ENCODE peak calls at places on chromosomes 2 and 18, in four cellular contexts. H is IMR-90, M is right atrium auricular region, U is thoracic aorta. V is an unnamed sample.

GRCh38 chr2:24768601-24769000 is 24.6 kb downstream of the PTRHD1 start:
- DNase-seq in M (peak; percentile 60), U (no peak), H (no peak), V (no peak)

GRCh38 chr18:3485153-3486149 is 35.5 kb downstream of the TGIF1 start:
- DNase-seq in M (no peak), U (no peak), H (no peak), V (no peak)

GRCh38 chr2:61660511-61661388 is 122.6 kb upstream of the XPO1 start:
- DNase-seq in M (peak; percentile 65), U (no peak), H (no peak), V (no peak)

GRCh38 chr2:230713331-230714121 is 884 bp downstream of the CAB39 start:
- DNase-seq in H (no peak), U (no peak), M (no peak), V (no peak)

GRCh38 chr2:226529556-226529955 is 270.1 kb downstream of the IRS1 start:
- DNase-seq in M (no peak), H (no peak), U (no peak), V (no peak)

GRCh38 chr2:238891667-238892500 is 44.0 kb downstream of the TWIST2 start:
- DNase-seq in M (no peak), U (no peak), H (no peak), V (no peak)

GRCh38 chr2:55840460-55840859 is 83.1 kb downstream of the EFEMP1 start:
- DNase-seq in M (no peak), U (no peak), H (no peak), V (no peak)

GRCh38 chr2:207408086-207408794 is 121.5 kb upstream of the CREB1 start:
- DNase-seq in H (no peak), U (no peak), M (no peak), V (no peak)

GRCh38 chr18:44716697-44717163 is 36.0 kb downstream of the SETBP1 start:
- DNase-seq in H (no peak), M (no peak), U (no peak), V (no peak)

GRCh38 chr2:149363953-149364352 is 33.6 kb downstream of the LYPD6 start:
- DNase-seq in M (no peak), U (no peak), H (no peak), V (no peak)

GRCh38 chr18:53478155-53478554 is 746.3 kb downstream of the MBD2 start:
- DNase-seq in U (no peak), H (no peak), M (no peak), V (no peak)

GRCh38 chr2:34785206-34785785 is 1186.2 kb upstream of the FAM98A start:
- DNase-seq in U (no peak), H (no peak), M (no peak), V (no peak)

GRCh38 chr2:49332415-49332814 is 178.1 kb upstream of the FSHR start:
- DNase-seq in U (no peak), H (no peak), M (no peak), V (no peak)
- TF ChIP-seq CTCF in U (no peak), H (peak; percentile 20), M (peak; percentile 38), V (no peak)

GRCh38 chr2:43133708-43134570 is 92.5 kb downstream of the ZFP36L2 start:
- DNase-seq in H (no peak), M (no peak), U (no peak), V (peak; percentile 37)
- H3K4me1 ChIP-seq in H (peaks cover 16% of the 10 kb centered on the region), M (no peaks in the 10 kb centered on the region), U (peaks cover 18% of the 10 kb centered on the region), V (peaks cover 13% of the 10 kb centered on the region)

DNA sequence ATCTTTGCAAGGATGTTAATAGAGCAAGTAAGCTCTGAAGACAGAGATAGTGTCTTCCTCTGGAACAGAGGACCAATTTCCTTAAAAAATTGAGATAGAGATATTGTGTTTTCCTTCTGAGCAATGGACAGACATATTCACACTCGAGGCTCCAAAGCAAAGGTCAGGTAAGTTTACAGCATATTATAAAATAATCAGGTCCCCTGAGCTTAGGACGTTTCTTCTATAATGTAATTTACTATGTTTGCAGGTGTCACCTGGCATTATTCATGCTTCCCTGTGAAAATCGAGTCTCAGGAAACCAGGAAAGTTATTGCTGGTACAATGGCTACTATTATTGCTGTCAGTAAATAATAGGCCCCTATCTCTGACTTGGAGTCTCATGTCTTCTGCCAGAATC is 1135.8 kb upstream of the ACVR2A start:
- DNase-seq in H (no peak), U (no peak), M (no peak), V (no peak)
- H3K9me3 ChIP-seq in H (no peaks in the 10 kb centered on the region), U (no peaks in the 10 kb centered on the region), M (no peaks in the 10 kb centered on the region), V (no peaks in the 10 kb centered on the region)

DNA sequence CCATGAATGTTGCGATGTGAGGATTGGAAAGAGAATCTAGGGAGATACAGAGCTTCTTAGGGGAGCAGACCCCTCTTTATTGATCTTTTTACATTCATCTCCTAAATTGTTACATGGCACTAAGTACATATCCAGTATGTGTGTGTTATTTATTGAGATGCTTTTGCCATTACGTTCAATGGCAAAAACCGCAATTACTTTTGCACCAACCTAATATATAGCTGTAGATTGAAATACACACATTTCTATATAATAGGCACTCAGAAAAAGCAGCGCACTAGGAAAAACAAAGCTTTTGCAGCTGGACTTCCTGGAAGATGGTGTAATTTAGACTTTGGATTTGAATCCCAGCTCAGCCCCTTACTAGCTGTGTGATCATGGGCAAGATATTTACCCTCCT is 849.4 kb downstream of the SLC4A3 start:
- DNase-seq in U (no peak), H (no peak), M (no peak), V (no peak)
- TF ChIP-seq CTCF in U (no peak), H (no peak), M (no peak), V (no peak)

DNA sequence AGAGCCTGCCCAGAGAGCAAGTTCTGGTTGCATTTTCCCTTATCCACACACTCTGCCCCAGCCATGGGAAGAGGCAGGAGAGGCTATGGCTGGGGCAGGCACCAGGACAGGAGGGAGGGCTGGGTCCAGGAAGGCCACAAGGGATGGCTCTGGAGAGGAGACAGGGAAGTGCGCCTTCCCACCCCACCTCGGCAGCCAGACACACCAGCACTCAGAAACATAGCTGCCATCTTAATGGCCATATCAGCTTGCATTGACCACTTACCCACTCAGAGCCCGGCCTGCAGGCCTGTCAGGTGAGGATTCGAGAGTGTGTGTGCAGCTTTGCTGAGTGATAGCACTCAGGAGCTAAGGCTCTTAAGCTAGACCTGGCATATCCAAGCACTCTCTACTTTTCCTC is 148.1 kb downstream of the TNS1 start:
- DNase-seq in H (no peak), M (no peak), U (no peak), V (no peak)
- H3K4me1 ChIP-seq in H (peaks cover 43% of the 10 kb centered on the region), M (no peaks in the 10 kb centered on the region), U (peaks cover 79% of the 10 kb centered on the region), V (peaks cover 77% of the 10 kb centered on the region)

GRCh38 chr18:78080081-78080480 is 830.4 kb downstream of the GALR1 start:
- DNase-seq in H (no peak), U (no peak), M (no peak), V (no peak)
- H3K9me3 ChIP-seq in H (peaks cover 41% of the 10 kb centered on the region), U (no peaks in the 10 kb centered on the region), M (no peaks in the 10 kb centered on the region), V (no peaks in the 10 kb centered on the region)

DNA sequence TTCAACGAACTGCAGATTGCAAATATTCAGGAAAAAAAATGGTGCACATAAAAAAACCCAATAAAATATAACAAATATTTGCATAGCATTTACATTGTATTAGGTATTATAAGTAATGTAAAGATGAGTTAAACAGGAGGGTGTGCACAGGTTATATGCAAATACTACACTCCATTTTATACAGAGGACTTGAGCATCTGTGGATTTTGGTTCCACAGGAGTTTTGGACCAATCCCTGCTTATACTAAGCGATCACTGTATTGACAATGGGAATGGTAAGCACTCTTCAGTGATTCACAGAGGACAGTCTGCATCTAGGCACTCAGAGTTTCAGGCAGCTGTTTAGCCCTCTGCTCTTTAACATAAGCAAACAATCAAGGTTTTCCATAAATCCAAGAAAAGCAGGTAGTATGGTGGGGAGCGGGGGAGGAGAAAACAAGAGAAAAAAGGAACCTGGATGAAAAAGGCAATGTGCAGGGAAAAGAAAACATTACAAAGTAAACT is 206.0 kb upstream of the PARD3B start:
- DNase-seq in M (no peak), U (no peak), H (no peak), V (no peak)
- TF ChIP-seq CTCF in M (no peak), U (no peak), H (no peak), V (no peak)

DNA sequence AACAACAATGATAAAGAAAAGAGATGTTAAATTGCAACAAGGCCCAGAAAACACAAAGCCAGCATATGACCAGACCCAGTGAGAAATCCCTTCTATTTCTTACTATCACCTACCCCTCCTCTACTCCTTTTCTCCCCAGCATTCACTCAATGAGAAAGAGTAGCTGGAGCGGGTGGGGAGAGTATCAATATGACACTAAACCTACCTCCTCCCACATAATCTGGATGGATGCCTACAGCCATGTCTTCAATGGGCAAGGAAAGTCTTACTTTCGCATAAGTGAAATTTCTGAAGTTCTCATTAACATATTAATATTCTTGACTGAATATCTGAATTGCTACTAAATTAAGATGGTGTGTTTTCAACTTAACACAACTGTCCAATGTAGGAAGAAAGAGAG is 78.2 kb downstream of the AFF3 start:
- DNase-seq in U (no peak), M (no peak), H (no peak), V (no peak)
- H3K4me1 ChIP-seq in U (no peaks in the 10 kb centered on the region), M (no peaks in the 10 kb centered on the region), H (peaks cover 6% of the 10 kb centered on the region), V (no peaks in the 10 kb centered on the region)

GRCh38 chr18:79896746-79897145 is 54.7 kb downstream of the SLC66A2 start:
- DNase-seq in M (no peak), U (no peak), H (peak; percentile 1), V (no peak)

GRCh38 chr18:79897940-79898625 is 53.4 kb downstream of the SLC66A2 start:
- DNase-seq in M (no peak), U (no peak), H (no peak), V (no peak)

GRCh38 chr18:79900610-79901570 is 50.6 kb downstream of the SLC66A2 start:
- DNase-seq in M (peak; percentile 50), H (no peak), U (no peak), V (no peak)

GRCh38 chr18:79899609-79900435 is 51.6 kb downstream of the SLC66A2 start:
- DNase-seq in H (no peak), M (peak; percentile 43), U (no peak), V (no peak)

DNA sequence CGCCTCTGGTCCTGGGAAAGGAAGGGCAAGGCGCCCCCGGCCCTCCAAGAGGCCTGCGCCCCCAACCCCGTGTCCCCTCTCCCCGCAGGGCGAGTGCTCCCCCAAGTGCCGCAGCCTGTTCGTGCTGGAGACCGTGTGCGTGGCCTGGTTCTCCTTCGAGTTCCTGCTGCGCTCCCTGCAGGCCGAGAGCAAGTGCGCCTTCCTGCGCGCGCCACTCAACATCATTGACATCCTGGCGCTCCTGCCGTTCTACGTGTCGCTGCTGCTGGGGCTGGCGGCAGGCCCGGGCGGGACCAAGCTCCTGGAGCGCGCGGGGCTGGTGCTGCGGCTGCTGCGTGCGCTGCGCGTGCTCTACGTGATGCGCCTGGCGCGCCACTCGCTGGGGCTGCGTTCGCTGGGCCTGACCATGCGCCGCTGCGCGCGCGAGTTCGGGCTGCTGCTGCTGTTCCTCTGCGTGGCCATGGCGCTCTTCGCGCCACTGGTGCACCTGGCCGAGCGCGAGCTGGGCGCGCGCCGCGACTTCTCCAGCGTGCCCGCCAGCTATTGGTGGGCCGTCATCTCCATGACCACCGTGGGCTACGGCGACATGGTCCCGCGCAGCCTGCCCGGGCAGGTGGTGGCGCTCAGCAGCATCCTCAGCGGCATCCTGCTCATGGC is 52.4 kb downstream of the SLC66A2 start:
- DNase-seq in M (no peak), U (no peak), H (no peak), V (no peak)
- H3K9me3 ChIP-seq in M (no peaks in the 10 kb centered on the region), U (peaks cover 40% of the 10 kb centered on the region), H (peaks cover 41% of the 10 kb centered on the region), V (peaks cover 58% of the 10 kb centered on the region)

GRCh38 chr2:84251651-84252278 is 207.3 kb downstream of the SUCLG1 start:
- DNase-seq in H (no peak), U (no peak), M (no peak), V (no peak)
- TF ChIP-seq CTCF in H (no peak), U (no peak), M (no peak), V (no peak)